ENCODE peak calls at places on chromosomes 3 and 15, in ten cellular contexts. One of them, this sample, is unnamed.
A peak's percentile ranks its signal among the peaks of the same experiment; 100 is the strongest.

GRCh38 chr3:149657458-149657795 is 398 bp downstream of the WWTR1 start:
- DNase-seq in astrocyte of the hippocampus: peak; percentile 74
- DNase-seq in left cardiac atrium: peak; percentile 58
- DNase-seq in activated CD4-positive, alpha-beta memory T cell treated with anti-CD3 and anti-CD28 coated beads, Interleukin-2, amount 10 ng/mL, durations not matched to agents 7 days and 5 days: peak; percentile 39
- DNase-seq in hypothalamus: no peak
- DNase-seq in cardiac fibroblast: peak; percentile 73
- DNase-seq in LoVo: no peak
- DNase-seq in stimulated activated CD8-positive, alpha-beta memory T cell treated with anti-CD3 and anti-CD28 coated beads, Interleukin-4, amount 100 ng/mL, for 4 hours: no peak
- DNase-seq in fibroblast of lung: peak; percentile 70
- DNase-seq in CD8-positive, alpha-beta T cell: no peak
- DNase-seq in this sample: no peak

GRCh38 chr3:107217161-107217560 is 160.1 kb upstream of the CCDC54 start:
- DNase-seq in activated CD4-positive, alpha-beta memory T cell treated with anti-CD3 and anti-CD28 coated beads, Interleukin-2, amount 10 ng/mL, durations not matched to agents 7 days and 5 days: no peak
- DNase-seq in fibroblast of lung: peak; percentile 97
- DNase-seq in hypothalamus: no peak
- DNase-seq in left cardiac atrium: no peak
- DNase-seq in cardiac fibroblast: peak; percentile 98
- DNase-seq in astrocyte of the hippocampus: peak; percentile 93
- DNase-seq in stimulated activated CD8-positive, alpha-beta memory T cell treated with anti-CD3 and anti-CD28 coated beads, Interleukin-4, amount 100 ng/mL, for 4 hours: no peak
- DNase-seq in CD8-positive, alpha-beta T cell: no peak
- DNase-seq in LoVo: peak; percentile 11
- DNase-seq in this sample: no peak

GRCh38 chr3:62097121-62097520 is 276.2 kb downstream of the FEZF2 start:
- DNase-seq in LoVo: no peak
- DNase-seq in fibroblast of lung: peak; percentile 33
- DNase-seq in cardiac fibroblast: no peak
- DNase-seq in CD8-positive, alpha-beta T cell: no peak
- DNase-seq in stimulated activated CD8-positive, alpha-beta memory T cell treated with anti-CD3 and anti-CD28 coated beads, Interleukin-4, amount 100 ng/mL, for 4 hours: no peak
- DNase-seq in astrocyte of the hippocampus: no peak
- DNase-seq in left cardiac atrium: no peak
- DNase-seq in activated CD4-positive, alpha-beta memory T cell treated with anti-CD3 and anti-CD28 coated beads, Interleukin-2, amount 10 ng/mL, durations not matched to agents 7 days and 5 days: no peak
- DNase-seq in hypothalamus: no peak
- DNase-seq in this sample: no peak

GRCh38 chr3:159824341-159824740 is 164.3 kb upstream of the IL12A start:
- DNase-seq in hypothalamus: no peak
- DNase-seq in CD8-positive, alpha-beta T cell: no peak
- DNase-seq in activated CD4-positive, alpha-beta memory T cell treated with anti-CD3 and anti-CD28 coated beads, Interleukin-2, amount 10 ng/mL, durations not matched to agents 7 days and 5 days: no peak
- DNase-seq in stimulated activated CD8-positive, alpha-beta memory T cell treated with anti-CD3 and anti-CD28 coated beads, Interleukin-4, amount 100 ng/mL, for 4 hours: no peak
- DNase-seq in astrocyte of the hippocampus: peak; percentile 83
- DNase-seq in left cardiac atrium: peak; percentile 35
- DNase-seq in fibroblast of lung: peak; percentile 86
- DNase-seq in LoVo: peak; percentile 92
- DNase-seq in cardiac fibroblast: peak; percentile 94
- DNase-seq in this sample: no peak

GRCh38 chr15:35673093-35673573 is 127.2 kb upstream of the DPH6 start:
- DNase-seq in astrocyte of the hippocampus: no peak
- DNase-seq in CD8-positive, alpha-beta T cell: no peak
- DNase-seq in left cardiac atrium: peak; percentile 37
- DNase-seq in activated CD4-positive, alpha-beta memory T cell treated with anti-CD3 and anti-CD28 coated beads, Interleukin-2, amount 10 ng/mL, durations not matched to agents 7 days and 5 days: no peak
- DNase-seq in LoVo: no peak
- DNase-seq in stimulated activated CD8-positive, alpha-beta memory T cell treated with anti-CD3 and anti-CD28 coated beads, Interleukin-4, amount 100 ng/mL, for 4 hours: no peak
- DNase-seq in hypothalamus: no peak
- DNase-seq in fibroblast of lung: no peak
- DNase-seq in cardiac fibroblast: no peak
- DNase-seq in this sample: no peak

GRCh38 chr3:27467545-27467944 is 16.6 kb downstream of the SLC4A7 start:
- DNase-seq in cardiac fibroblast: peak; percentile 66
- DNase-seq in stimulated activated CD8-positive, alpha-beta memory T cell treated with anti-CD3 and anti-CD28 coated beads, Interleukin-4, amount 100 ng/mL, for 4 hours: no peak
- DNase-seq in fibroblast of lung: peak; percentile 75
- DNase-seq in left cardiac atrium: no peak
- DNase-seq in CD8-positive, alpha-beta T cell: no peak
- DNase-seq in LoVo: no peak
- DNase-seq in astrocyte of the hippocampus: peak; percentile 60
- DNase-seq in hypothalamus: no peak
- DNase-seq in activated CD4-positive, alpha-beta memory T cell treated with anti-CD3 and anti-CD28 coated beads, Interleukin-2, amount 10 ng/mL, durations not matched to agents 7 days and 5 days: no peak
- DNase-seq in this sample: no peak

GRCh38 chr3:197444793-197445403 is 110.9 kb downstream of the BDH1 start:
- DNase-seq in CD8-positive, alpha-beta T cell: no peak
- DNase-seq in stimulated activated CD8-positive, alpha-beta memory T cell treated with anti-CD3 and anti-CD28 coated beads, Interleukin-4, amount 100 ng/mL, for 4 hours: no peak
- DNase-seq in cardiac fibroblast: no peak
- DNase-seq in activated CD4-positive, alpha-beta memory T cell treated with anti-CD3 and anti-CD28 coated beads, Interleukin-2, amount 10 ng/mL, durations not matched to agents 7 days and 5 days: no peak
- DNase-seq in astrocyte of the hippocampus: no peak
- DNase-seq in hypothalamus: no peak
- DNase-seq in LoVo: no peak
- DNase-seq in fibroblast of lung: no peak
- DNase-seq in left cardiac atrium: no peak
- DNase-seq in this sample: no peak

GRCh38 chr15:49101536-49101935 is 53.9 kb downstream of the COPS2 start:
- DNase-seq in fibroblast of lung: peak; percentile 54
- DNase-seq in cardiac fibroblast: peak; percentile 78
- DNase-seq in activated CD4-positive, alpha-beta memory T cell treated with anti-CD3 and anti-CD28 coated beads, Interleukin-2, amount 10 ng/mL, durations not matched to agents 7 days and 5 days: no peak
- DNase-seq in left cardiac atrium: no peak
- DNase-seq in astrocyte of the hippocampus: peak; percentile 51
- DNase-seq in stimulated activated CD8-positive, alpha-beta memory T cell treated with anti-CD3 and anti-CD28 coated beads, Interleukin-4, amount 100 ng/mL, for 4 hours: no peak
- DNase-seq in hypothalamus: no peak
- DNase-seq in CD8-positive, alpha-beta T cell: no peak
- DNase-seq in LoVo: no peak
- DNase-seq in this sample: no peak

GRCh38 chr15:58040117-58040516 is 25.4 kb downstream of the ALDH1A2 start:
- DNase-seq in astrocyte of the hippocampus: no peak
- DNase-seq in fibroblast of lung: no peak
- DNase-seq in CD8-positive, alpha-beta T cell: no peak
- DNase-seq in hypothalamus: no peak
- DNase-seq in cardiac fibroblast: no peak
- DNase-seq in activated CD4-positive, alpha-beta memory T cell treated with anti-CD3 and anti-CD28 coated beads, Interleukin-2, amount 10 ng/mL, durations not matched to agents 7 days and 5 days: no peak
- DNase-seq in LoVo: no peak
- DNase-seq in left cardiac atrium: no peak
- DNase-seq in stimulated activated CD8-positive, alpha-beta memory T cell treated with anti-CD3 and anti-CD28 coated beads, Interleukin-4, amount 100 ng/mL, for 4 hours: no peak
- DNase-seq in this sample: no peak

GRCh38 chr3:197029511-197030167 is at the start of gene MELTF:
- DNase-seq in left cardiac atrium: peak; percentile 72
- DNase-seq in LoVo: peak; percentile 81
- DNase-seq in CD8-positive, alpha-beta T cell: peak; percentile 54
- DNase-seq in cardiac fibroblast: peak; percentile 57
- DNase-seq in activated CD4-positive, alpha-beta memory T cell treated with anti-CD3 and anti-CD28 coated beads, Interleukin-2, amount 10 ng/mL, durations not matched to agents 7 days and 5 days: peak; percentile 75
- DNase-seq in fibroblast of lung: peak; percentile 72
- DNase-seq in hypothalamus: no peak
- DNase-seq in astrocyte of the hippocampus: peak; percentile 81
- DNase-seq in stimulated activated CD8-positive, alpha-beta memory T cell treated with anti-CD3 and anti-CD28 coated beads, Interleukin-4, amount 100 ng/mL, for 4 hours: peak; percentile 35
- DNase-seq in this sample: peak; percentile 37

This sample was measured in T-helper 22 cell.